ENCODE peak calls at places on chromosomes 16 and 17, in four cellular contexts. Y is HepG2, I is K562, V is GM12878. Z is an unnamed sample.

GRCh38 chr16:81443688-81444447 is 740 bp upstream of the CMIP start:
- DNase-seq in V (no peak), I (peak), Y (no peak), Z (no peak)

GRCh38 chr16:24984101-24984500 is 31.1 kb downstream of the ARHGAP17 start:
- DNase-seq in V (no peak), Y (no peak), I (no peak), Z (no peak)

GRCh38 chr16:4053663-4054479 is 62.4 kb downstream of the ADCY9 start:
- DNase-seq in V (no peak), I (no peak), Y (no peak), Z (no peak)

GRCh38 chr17:40468560-40468959 is 25.3 kb downstream of the IGFBP4 start:
- DNase-seq in V (no peak), Y (no peak), I (no peak), Z (peak)

GRCh38 chr16:53545433-53545832 is 42.4 kb upstream of the AKTIP start:
- DNase-seq in V (no peak), Y (peak), I (no peak), Z (no peak)

GRCh38 chr17:29107084-29107483 is 64.1 kb downstream of the PIPOX start:
- DNase-seq in I (no peak), V (no peak), Y (no peak), Z (no peak)

GRCh38 chr17:37752482-37752881 is 7.6 kb upstream of the HNF1B start:
- DNase-seq in V (no peak), I (no peak), Y (no peak), Z (peak)

GRCh38 chr17:81294512-81295030 is 536 bp downstream of the SLC38A10 start:
- DNase-seq in I (peak), V (no peak), Y (no peak), Z (peak)

GRCh38 chr17:690346-690745 is 24.3 kb downstream of the VPS53 start:
- DNase-seq in Y (no peak), I (no peak), V (no peak), Z (no peak)

GRCh38 chr17:77726549-77726957 is 231.9 kb upstream of the TNRC6C start:
- DNase-seq in Y (no peak), I (no peak), V (no peak), Z (no peak)

GRCh38 chr16:88764913-88765349 is 20.1 kb downstream of the PIEZO1 start:
- DNase-seq in V (no peak), Y (no peak), I (no peak), Z (no peak)

GRCh38 chr16:84184775-84185174 is 2.1 kb downstream of the TAF1C start:
- DNase-seq in I (no peak), V (no peak), Y (no peak), Z (no peak)

GRCh38 chr16:67470314-67470713 is 10.6 kb downstream of the ATP6V0D1 start:
- DNase-seq in V (no peak), I (no peak), Y (no peak), Z (no peak)

GRCh38 chr17:77546772-77547201 is 406.0 kb downstream of the SEC14L1 start:
- DNase-seq in Y (no peak), V (no peak), I (no peak), Z (no peak)

GRCh38 chr17:68141050-68141449 is 105.5 kb downstream of the KPNA2 start:
- DNase-seq in Y (no peak), I (no peak), V (no peak), Z (no peak)

GRCh38 chr17:28716740-28717577 is 709 bp downstream of the RAB34 start:
- DNase-seq in I (no peak), Y (no peak), V (no peak), Z (peak)

GRCh38 chr16:66735891-66736290 is 15.5 kb downstream of the DYNC1LI2 start:
- DNase-seq in Y (no peak), V (no peak), I (no peak), Z (no peak)

GRCh38 chr16:1538804-1539520 is 5.5 kb downstream of the TMEM204 start:
- DNase-seq in Y (no peak), I (peak), V (no peak), Z (no peak)

GRCh38 chr17:50459081-50459676 is 9.5 kb downstream of the CHAD start:
- DNase-seq in V (no peak), I (peak), Y (peak), Z (peak)

GRCh38 chr16:53753431-53753830 is 49.5 kb downstream of the FTO start:
- DNase-seq in I (no peak), V (no peak), Y (no peak), Z (no peak)

GRCh38 chr17:64732336-64733006 is 70.4 kb upstream of the SMURF2 start:
- DNase-seq in I (peak), V (no peak), Y (peak), Z (peak)

GRCh38 chr17:10126554-10127493 is 71.6 kb downstream of the GAS7 start:
- DNase-seq in V (no peak), Y (no peak), I (no peak), Z (no peak)
- H3K27ac ChIP-seq in V (no peak), Y (no peak), I (no peak), Z (peak)

GRCh38 chr16:85483424-85483823 is 129.7 kb upstream of the GSE1 start:
- DNase-seq in I (no peak), Y (no peak), V (no peak), Z (no peak)
- TF ChIP-seq CHD4 in I (no peak), Y (no peak), V (no peak), Z (no peak)

GRCh38 chr17:74528491-74529199 is 2.6 kb downstream of the CD300LB start:
- DNase-seq in Y (no peak), V (peak), I (no peak), Z (no peak)

GRCh38 chr17:74529243-74529642 is 2.0 kb downstream of the CD300LB start:
- DNase-seq in I (no peak), Y (no peak), V (no peak), Z (no peak)

GRCh38 chr17:74530751-74531150 is 524 bp downstream of the CD300LB start:
- DNase-seq in V (no peak), Y (no peak), I (no peak), Z (no peak)

GRCh38 chr17:74531231-74531761 is at the start of gene CD300LB:
- DNase-seq in V (no peak), Y (no peak), I (no peak), Z (no peak)

GRCh38 chr17:74532115-74532514 is 840 bp upstream of the CD300LB start:
- DNase-seq in Y (no peak), V (no peak), I (peak), Z (no peak)
- TF ChIP-seq SMC3 in Y (no peak), V (no peak), I (no peak), Z (no peak)

GRCh38 chr17:48625502-48626201 is 506 bp downstream of the HOXB9 start:
- DNase-seq in Y (no peak), V (no peak), I (peak), Z (peak)
- H3K27ac ChIP-seq in Y (no peak), V (no peak), I (peak), Z (peak)

DNA sequence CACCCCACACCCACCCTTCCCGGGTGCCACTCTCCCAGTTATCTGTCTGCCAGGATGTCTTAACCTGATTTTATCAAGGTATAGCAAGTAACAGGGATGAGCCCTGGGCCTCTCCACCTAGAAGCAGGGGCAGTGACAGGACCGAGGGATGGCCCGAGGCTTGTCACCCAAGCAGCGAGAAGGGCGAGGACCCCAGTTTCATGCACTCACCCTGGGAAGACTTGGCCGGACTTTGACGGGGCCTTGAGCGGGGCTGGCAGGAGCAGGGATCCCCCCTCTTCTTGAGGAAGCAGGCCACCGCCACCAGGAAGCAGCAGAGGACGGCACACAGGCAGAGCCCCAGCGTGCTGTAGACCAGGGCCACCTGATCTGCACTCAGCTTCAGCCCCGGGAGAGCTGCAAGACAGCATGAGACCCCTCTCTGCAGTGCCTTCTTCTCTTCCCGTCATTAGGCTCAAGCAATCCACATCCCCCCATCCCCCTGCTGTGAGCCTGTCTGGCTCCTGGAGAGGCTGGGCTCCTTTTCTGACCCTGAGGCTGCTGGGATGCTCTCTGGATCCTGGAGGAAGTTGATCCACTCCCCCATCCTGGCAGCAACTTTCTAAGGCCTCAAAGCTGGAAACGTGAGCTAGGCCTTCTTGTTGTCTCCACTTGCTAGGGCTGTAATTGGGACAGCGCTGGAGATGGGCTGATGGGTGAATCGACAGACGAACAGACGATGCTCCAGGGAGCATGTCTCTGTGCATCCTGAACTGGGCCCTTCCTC is 31.6 kb downstream of the TNFRSF13B start:
- DNase-seq in Y (no peak), V (no peak), I (no peak), Z (no peak)
- TF ChIP-seq CHD4 in Y (no peak), V (no peak), I (no peak), Z (no peak)

GRCh38 chr16:28531777-28532744 is 6.7 kb downstream of the NUPR1 start:
- DNase-seq in Y (peak), V (no peak), I (peak), Z (peak)
- TF ChIP-seq SMC3 in Y (no peak), V (no peak), I (no peak), Z (no peak)

DNA sequence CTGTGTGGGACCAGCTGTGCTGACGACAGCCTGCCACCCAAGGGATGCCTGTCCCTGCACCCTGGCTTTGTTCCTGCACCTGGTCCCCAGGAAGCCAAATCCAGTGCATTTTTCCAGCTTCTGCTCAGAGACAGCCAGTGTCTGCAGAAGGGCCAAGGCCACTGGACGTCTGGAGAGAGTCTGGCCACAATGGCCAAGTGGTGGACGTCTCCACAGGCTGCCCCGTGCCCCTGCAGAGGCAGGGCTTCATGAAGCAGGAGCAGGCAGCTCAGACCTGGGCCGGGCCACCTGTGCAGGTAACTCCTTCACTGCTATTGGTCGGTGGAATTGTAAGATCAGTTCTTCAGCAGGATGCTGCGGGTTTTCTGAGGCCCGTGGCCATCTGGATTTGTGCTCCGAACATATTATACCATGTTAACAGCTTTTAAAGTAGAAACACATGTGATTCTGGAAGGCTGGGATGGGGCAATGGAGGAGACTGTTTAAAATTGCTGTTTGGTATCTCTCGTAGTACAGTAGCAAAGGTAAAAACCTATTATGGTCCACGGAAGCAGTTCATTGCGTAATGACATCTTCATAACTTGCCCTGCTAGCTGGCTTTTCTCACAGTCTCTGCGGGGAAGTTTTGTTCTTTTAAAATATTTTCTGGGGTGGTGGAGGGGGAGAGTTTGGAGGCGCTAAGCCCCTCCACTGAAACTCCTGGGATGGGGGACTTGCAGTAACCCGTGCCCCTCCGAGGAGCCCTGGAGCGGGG is 185.3 kb downstream of the CCDC182 start:
- DNase-seq in Y (no peak), I (no peak), V (no peak), Z (no peak)
- H3K27ac ChIP-seq in Y (peak), I (no peak), V (no peak), Z (no peak)

GRCh38 chr16:57519796-57520360 is 16.5 kb downstream of the CCDC102A start:
- DNase-seq in Y (peak), I (peak), V (no peak), Z (peak)
- TF ChIP-seq CHD4 in Y (no peak), I (no peak), V (no peak), Z (no peak)

DNA sequence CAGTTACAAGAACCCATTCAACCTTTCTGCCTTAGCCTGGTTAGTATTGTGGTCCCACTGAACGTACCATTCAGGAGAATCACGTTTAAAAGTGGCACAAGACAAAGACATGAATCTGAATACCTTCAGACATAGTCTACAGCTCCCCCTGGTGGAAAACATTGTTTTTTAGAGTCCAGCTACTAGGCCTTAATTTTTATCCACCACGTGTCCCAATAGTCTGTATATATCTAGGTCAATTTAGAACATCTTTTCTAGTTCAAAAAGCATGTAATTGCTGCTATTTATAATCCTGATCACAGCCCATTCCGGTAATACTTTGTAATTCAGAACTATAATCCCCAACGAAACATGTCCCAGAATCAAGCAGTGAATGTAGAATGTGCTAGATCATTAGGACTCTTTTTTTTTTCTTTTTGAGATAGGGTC is 13.7 kb upstream of the GUCY2D start:
- DNase-seq in Y (peak), I (peak), V (peak), Z (peak)
- TF ChIP-seq SMC3 in Y (peak), I (peak), V (peak), Z (peak)

GRCh38 chr17:17946104-17946503 is 26.1 kb downstream of the TOM1L2 start:
- DNase-seq in V (no peak), Y (no peak), I (no peak), Z (no peak)

GRCh38 chr17:17943281-17943984 is 28.8 kb downstream of the TOM1L2 start:
- DNase-seq in Y (no peak), I (no peak), V (no peak), Z (no peak)

GRCh38 chr17:17942846-17943245 is 29.4 kb downstream of the TOM1L2 start:
- DNase-seq in V (no peak), Y (no peak), I (no peak), Z (no peak)

GRCh38 chr17:17944743-17945142 is 27.5 kb downstream of the TOM1L2 start:
- DNase-seq in Y (no peak), V (no peak), I (no peak), Z (no peak)

DNA sequence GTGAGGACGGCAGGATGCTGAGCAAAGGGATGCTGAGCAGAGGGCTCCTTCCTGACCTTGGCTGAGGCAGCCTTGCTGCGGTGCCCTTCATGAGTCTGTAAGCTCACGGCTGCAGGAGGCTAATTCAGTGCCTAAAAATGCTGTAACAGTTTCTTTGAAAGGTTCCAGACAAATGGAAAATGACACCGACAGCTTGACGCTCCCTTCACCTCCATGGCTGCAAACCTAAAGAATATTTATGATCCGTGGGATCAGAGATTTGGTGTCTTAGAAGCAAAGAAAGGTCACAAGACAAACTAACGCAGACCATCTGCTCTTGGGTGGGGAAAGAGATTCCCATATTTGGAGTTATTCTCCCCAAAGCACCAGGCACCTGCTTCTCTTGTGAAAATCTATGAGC is 27.9 kb downstream of the TOM1L2 start:
- DNase-seq in V (no peak), I (no peak), Y (no peak), Z (no peak)
- H3K27ac ChIP-seq in V (no peak), I (no peak), Y (no peak), Z (peak)

Z was measured in A549.